ENCODE peak calls at places on chromosome X, in five cellular contexts. R is effector CD4-positive, alpha-beta T cell; L is Calu3; E is AG08395; Y is anterior cingulate cortex. H is an unnamed sample.

GRCh38 chrX:40933132-40934078 is 151.8 kb upstream of the USP9X start:
- DNase-seq in E (peak; percentile 33), L (no peak), Y (no peak), R (no peak), H (peak; percentile 28)

GRCh38 chrX:54182864-54183613 is at the start of gene FAM120C:
- DNase-seq in E (peak; percentile 93), R (peak; percentile 37), L (peak; percentile 67), Y (peak; percentile 83), H (peak; percentile 72)

GRCh38 chrX:101736651-101737050 is 77.0 kb upstream of the ARMCX2 start:
- DNase-seq in R (no peak), E (no peak), Y (no peak), L (no peak), H (no peak)

GRCh38 chrX:118226060-118226428 is 109.4 kb upstream of the KLHL13 start:
- DNase-seq in E (peak; percentile 7), Y (no peak), L (no peak), R (no peak), H (no peak)

GRCh38 chrX:97284531-97284930 is 400.8 kb downstream of the RPA4 start:
- DNase-seq in Y (no peak), R (no peak), L (no peak), E (no peak), H (no peak)

GRCh38 chrX:130649738-130650137 is 248.0 kb downstream of the RBMX2 start:
- DNase-seq in E (no peak), L (no peak), R (no peak), Y (no peak), H (no peak)

GRCh38 chrX:55818673-55819375 is 101.3 kb downstream of the RRAGB start:
- DNase-seq in R (no peak), Y (no peak), L (no peak), E (no peak), H (no peak)

GRCh38 chrX:23901805-23902204 is 5.9 kb downstream of the APOO start:
- DNase-seq in R (no peak), E (peak; percentile 67), Y (peak; percentile 3), L (peak; percentile 44), H (no peak)

GRCh38 chrX:40147399-40148188 is 49.8 kb upstream of the BCOR start:
- DNase-seq in R (no peak), Y (no peak), E (no peak), L (no peak), H (no peak)

GRCh38 chrX:109841869-109842579 is 109.0 kb upstream of the ACSL4 start:
- DNase-seq in R (no peak), E (no peak), Y (no peak), L (no peak), H (no peak)

GRCh38 chrX:120457766-120458180 is 11.3 kb downstream of the LAMP2 start:
- DNase-seq in Y (no peak), R (no peak), E (peak; percentile 54), L (no peak), H (peak; percentile 20)

GRCh38 chrX:42697544-42697943 is 80.4 kb downstream of the PPP1R2C start:
- DNase-seq in L (no peak), Y (no peak), R (no peak), E (no peak), H (no peak)

GRCh38 chrX:106948641-106949040 is 28.4 kb downstream of the CLDN2 start:
- DNase-seq in Y (no peak), E (no peak), R (no peak), L (no peak), H (no peak)

H was measured in stimulated activated naive CD4-positive, alpha-beta T cell.